ENCODE peak calls at places on chromosomes 7 and 10, in ten cellular contexts. R is HT-29; A is astrocyte of the spinal cord; U is ACHN; B is cardiac septum; S is GF-D8; I is stimulated activated CD4-positive, alpha-beta T cell treated with anti-CD3 and anti-CD28 coated beads, Interleukin-2, amount 100 ng/mL, for 48 hours; N is activated CD4-positive, alpha-beta T cell treated with anti-CD3 and anti-CD28 coated beads, Interleukin-2, amount 10 ng/mL, durations not matched to agents 7 days and 5 days; Y is frontal cortex; W is CD8-positive, alpha-beta T cell. E is an unnamed sample.

GRCh38 chr7:69967699-69968450 is 369.6 kb downstream of the AUTS2 start:
- DNase-seq in W (no peak), U (no peak), I (no peak), N (no peak), R (no peak), B (no peak), S (no peak), A (no peak), Y (no peak), E (no peak)

GRCh38 chr7:118079369-118079768 is 104.6 kb upstream of the LSM8 start:
- DNase-seq in S (no peak), B (no peak), U (peak; percentile 9), W (no peak), A (peak; percentile 41), N (no peak), Y (no peak), R (no peak), I (no peak), E (no peak)

GRCh38 chr7:48832303-48832845 is 92.0 kb upstream of the CDC14C start:
- DNase-seq in W (no peak), N (no peak), S (no peak), A (no peak), I (no peak), U (no peak), Y (no peak), R (no peak), B (no peak), E (no peak)

GRCh38 chr7:3289996-3290395 is 11.1 kb upstream of the SDK1 start:
- DNase-seq in R (no peak), Y (no peak), I (no peak), U (peak; percentile 86), B (no peak), S (no peak), W (no peak), A (peak; percentile 64), N (no peak), E (no peak)

GRCh38 chr7:30225863-30226361 is 58.5 kb upstream of the ZNRF2 start:
- DNase-seq in S (peak; percentile 94), Y (no peak), R (peak; percentile 88), I (no peak), N (no peak), W (no peak), A (peak; percentile 72), B (no peak), U (peak; percentile 73), E (no peak)

GRCh38 chr10:104256335-104257080 is 1.8 kb downstream of the GSTO1 start:
- DNase-seq in R (no peak), Y (no peak), I (no peak), A (peak; percentile 21), W (no peak), B (no peak), S (no peak), N (no peak), U (no peak), E (no peak)

GRCh38 chr10:5103481-5103880 is 9.3 kb downstream of the AKR1C3 start:
- DNase-seq in R (no peak), W (no peak), U (no peak), B (no peak), N (no peak), I (no peak), S (no peak), Y (no peak), A (no peak), E (no peak)

GRCh38 chr10:65204999-65205398 is 1683.8 kb downstream of the REEP3 start:
- DNase-seq in W (no peak), A (no peak), I (no peak), S (no peak), B (no peak), U (no peak), Y (no peak), N (no peak), R (no peak), E (no peak)

GRCh38 chr10:8297107-8297506 is 242.6 kb downstream of the GATA3 start:
- DNase-seq in I (no peak), W (no peak), U (no peak), S (no peak), Y (no peak), R (no peak), N (no peak), A (no peak), B (no peak), E (no peak)

GRCh38 chr10:79904671-79905321 is 44.1 kb downstream of the SFTPD start:
- DNase-seq in A (peak; percentile 64), S (no peak), Y (no peak), B (peak; percentile 86), R (no peak), N (peak; percentile 37), I (peak; percentile 52), W (peak; percentile 67), U (peak; percentile 71), E (peak; percentile 75)

GRCh38 chr7:157113607-157114006 is 25.1 kb upstream of the UBE3C start:
- DNase-seq in I (no peak), A (no peak), R (no peak), B (no peak), S (no peak), Y (no peak), U (no peak), W (no peak), N (no peak), E (no peak)

GRCh38 chr7:123352226-123352550 is 152.4 kb upstream of the SLC13A1 start:
- DNase-seq in U (no peak), B (no peak), Y (no peak), A (no peak), S (no peak), R (no peak), N (no peak), I (no peak), W (no peak), E (no peak)

GRCh38 chr7:157019718-157020451 is 9.4 kb upstream of the MNX1 start:
- DNase-seq in Y (no peak), N (no peak), A (no peak), I (no peak), S (no peak), W (no peak), B (no peak), U (no peak), R (no peak), E (no peak)

GRCh38 chr10:21402606-21403083 is 122.8 kb downstream of the SKIDA1 start:
- DNase-seq in I (no peak), A (peak; percentile 53), S (no peak), R (peak; percentile 19), N (no peak), Y (no peak), U (peak; percentile 16), B (no peak), W (no peak), E (peak; percentile 91)

GRCh38 chr10:130807096-130807495 is 504.4 kb downstream of the TCERG1L start:
- DNase-seq in I (no peak), U (no peak), A (no peak), S (no peak), N (no peak), W (no peak), Y (no peak), R (no peak), B (no peak), E (no peak)

E was measured in A673.